ENCODE peak calls at places on chromosomes 4 and X, in six cellular contexts. H, G, F, C, X and W are unnamed samples. For H3K4me1, the result is how much of the 10 kb centered on the place peaks cover.

GRCh38 chrX:19867411-19867732 is 20.0 kb downstream of the SH3KBP1 start:
- DNase-seq in H (no peak), G (no peak), F (no peak), C (no peak), X (no peak), W (no peak)

GRCh38 chrX:137424679-137425078 is 141.2 kb upstream of the ZIC3 start:
- DNase-seq in H (no peak), G (no peak), F (peak), C (no peak), X (no peak), W (no peak)

GRCh38 chrX:149145845-149146285 is 359.2 kb downstream of the IDS start:
- DNase-seq in H (no peak), G (no peak), F (no peak), C (no peak), X (no peak), W (no peak)

GRCh38 chr4:39103291-39103690 is 41.3 kb downstream of the KLHL5 start:
- DNase-seq in H (no peak), G (no peak), F (no peak), C (no peak), X (no peak), W (no peak)

GRCh38 chr4:87108142-87108546 is 112.3 kb downstream of the KLHL8 start:
- DNase-seq in H (no peak), G (no peak), F (no peak), C (no peak), X (peak), W (peak)

GRCh38 chr4:849478-850175 is 23.7 kb upstream of the CPLX1 start:
- DNase-seq in H (no peak), G (no peak), F (no peak), C (no peak), X (no peak), W (no peak)

GRCh38 chr4:2182981-2183380 is 58.9 kb downstream of the HAUS3 start:
- DNase-seq in H (no peak), G (no peak), F (no peak), C (no peak), X (no peak), W (no peak)

GRCh38 chr4:74444891-74445642 is at the start of gene AREG:
- DNase-seq in H (peak), G (peak), F (peak), C (peak), X (peak), W (no peak)

GRCh38 chrX:17020828-17021821 is 74.7 kb downstream of the REPS2 start:
- DNase-seq in H (peak), G (no peak), F (no peak), C (no peak), X (no peak), W (no peak)

GRCh38 chrX:83508006-83508405 is at the start of gene POU3F4:
- DNase-seq in H (no peak), G (no peak), F (peak), C (no peak), X (no peak), W (no peak)

GRCh38 chr4:140851032-140851636 is 94.9 kb upstream of the TBC1D9 start:
- DNase-seq in H (peak), G (peak), F (peak), C (peak), X (peak), W (peak)

GRCh38 chr4:61786226-61786625 is 586.1 kb downstream of the ADGRL3 start:
- DNase-seq in H (no peak), G (no peak), F (no peak), C (no peak), X (no peak), W (no peak)

GRCh38 chrX:11687157-11687556 is 21.4 kb upstream of the ARHGAP6 start:
- DNase-seq in H (no peak), G (no peak), F (no peak), C (no peak), X (no peak), W (no peak)

GRCh38 chrX:141220342-141221008 is 21.8 kb downstream of the SPANXC start:
- DNase-seq in H (no peak), G (no peak), F (no peak), C (no peak), X (no peak), W (peak)

GRCh38 chrX:136639506-136640176 is 8.3 kb upstream of the CD40LG start:
- DNase-seq in H (no peak), G (no peak), F (no peak), C (no peak), X (no peak), W (no peak)

GRCh38 chr4:22434895-22435294 is 81.0 kb downstream of the ADGRA3 start:
- DNase-seq in H (no peak), G (peak), F (peak), C (peak), X (peak), W (no peak)

GRCh38 chr4:153535735-153536494 is 69.8 kb downstream of the TMEM131L start:
- DNase-seq in H (no peak), G (no peak), F (peak), C (no peak), X (no peak), W (no peak)

GRCh38 chr4:155906554-155907247 is 3.2 kb downstream of the TDO2 start:
- DNase-seq in H (no peak), G (no peak), F (no peak), C (no peak), X (no peak), W (no peak)

GRCh38 chr4:103303011-103303410 is 104.9 kb upstream of the CENPE start:
- DNase-seq in H (no peak), G (no peak), F (peak), C (no peak), X (no peak), W (no peak)

GRCh38 chr4:91325495-91325894 is 978.3 kb upstream of the GRID2 start:
- DNase-seq in H (no peak), G (no peak), F (no peak), C (no peak), X (peak), W (no peak)

GRCh38 chrX:65677954-65678469 is 10.6 kb downstream of the MSN start:
- DNase-seq in H (no peak), G (no peak), F (no peak), C (no peak), X (peak), W (peak)

GRCh38 chr4:145760961-145761929 is 81.3 kb downstream of the C4orf51 start:
- DNase-seq in H (no peak), G (no peak), F (no peak), C (no peak), X (no peak), W (no peak)

GRCh38 chr4:119706804-119707203 is 78.2 kb upstream of the PDE5A start:
- DNase-seq in H (no peak), G (no peak), F (no peak), C (no peak), X (no peak), W (no peak)

GRCh38 chr4:119707336-119707735 is 78.7 kb upstream of the PDE5A start:
- DNase-seq in H (no peak), G (no peak), F (no peak), C (peak), X (no peak), W (no peak)

GRCh38 chr4:119709418-119709817 is 80.8 kb upstream of the PDE5A start:
- DNase-seq in H (no peak), G (no peak), F (no peak), C (no peak), X (no peak), W (no peak)
- TF ChIP-seq REST in H (no peak), G (no peak), F (no peak), C (no peak), X (no peak), W (no peak)

DNA sequence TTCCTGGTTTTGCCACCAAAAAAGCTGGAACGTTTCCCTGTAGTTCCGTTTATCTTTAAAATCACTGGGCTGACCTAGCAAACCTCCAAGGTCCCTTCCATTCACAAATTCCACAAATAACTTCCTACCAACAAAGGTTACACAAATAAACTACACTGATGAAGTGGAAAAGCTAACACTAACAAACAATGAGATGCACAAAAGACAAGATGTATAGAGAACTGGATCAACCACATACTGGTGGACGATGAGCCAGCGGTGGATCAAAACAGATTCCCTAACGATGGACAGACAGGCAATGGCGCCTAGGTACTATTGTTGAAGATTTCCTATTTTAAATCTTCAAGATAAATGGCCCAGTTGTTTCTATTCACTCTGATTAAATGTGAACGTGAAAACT is 15.5 kb downstream of the AFAP1 start:
- DNase-seq in H (no peak), G (no peak), F (no peak), C (peak), X (no peak), W (no peak)
- TF ChIP-seq CTCF in H (no peak), G (no peak), F (no peak), C (no peak), X (no peak), W (no peak)

DNA sequence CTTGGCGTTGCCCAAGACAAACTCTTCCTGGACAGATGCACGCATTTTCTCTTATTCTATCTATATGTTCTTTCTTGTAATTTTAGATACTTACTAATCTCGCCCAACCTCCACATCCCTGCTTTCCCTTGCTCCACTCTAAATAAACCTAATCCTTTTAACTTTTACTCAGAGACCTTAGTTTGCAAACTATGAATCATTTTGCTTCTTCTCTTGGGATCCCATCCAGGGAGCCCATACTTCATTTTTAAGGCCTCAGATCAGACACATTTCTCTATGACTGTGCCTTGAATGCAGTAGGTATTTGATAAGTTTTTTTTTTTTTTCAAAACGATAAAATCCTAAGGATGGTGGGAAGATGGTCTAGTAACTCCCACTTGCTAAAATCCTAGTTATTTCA is 353.8 kb upstream of the HAND2 start:
- DNase-seq in H (no peak), G (no peak), F (no peak), C (no peak), X (no peak), W (no peak)
- H3K4me1 ChIP-seq in H (under half), G (under half), F (under half), C (under half), X (under half), W (under half)

DNA sequence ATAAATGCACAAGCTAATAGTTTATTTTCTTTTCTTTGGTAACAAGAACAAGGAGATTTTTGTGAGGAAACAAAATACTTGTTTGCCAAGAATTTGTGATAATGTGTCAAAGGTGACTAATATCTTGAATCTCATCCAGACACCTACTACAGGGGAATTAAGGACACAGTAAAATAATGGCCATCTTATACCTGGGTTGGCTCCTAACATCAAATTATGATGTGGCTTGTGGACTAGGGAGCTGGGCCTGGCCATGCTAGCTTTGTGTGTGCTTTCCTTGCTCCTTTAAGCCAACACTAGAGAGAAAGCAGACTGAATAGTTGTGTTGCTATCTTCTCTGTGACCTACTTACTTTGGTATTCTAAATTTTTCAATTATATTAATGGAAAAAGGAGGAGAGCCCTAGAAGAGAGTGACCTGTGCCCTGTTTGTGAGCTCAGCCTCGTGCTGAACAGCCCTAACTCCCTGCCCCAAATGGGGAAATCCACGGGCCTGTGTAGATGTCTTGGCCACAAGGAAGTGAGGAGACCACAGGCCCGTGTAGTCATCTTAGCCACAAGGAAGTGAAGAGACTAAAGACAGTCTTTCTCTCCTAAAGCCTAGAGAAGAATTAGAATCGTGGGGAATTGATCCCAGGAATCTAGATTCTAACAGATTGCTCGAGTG is 23.3 kb downstream of the ARHGAP24 start:
- DNase-seq in H (peak), G (no peak), F (no peak), C (no peak), X (no peak), W (no peak)
- TF ChIP-seq REST in H (no peak), G (no peak), F (no peak), C (no peak), X (no peak), W (no peak)

GRCh38 chr4:48543796-48544195 is 53.7 kb downstream of the ZAR1 start:
- DNase-seq in H (no peak), G (no peak), F (no peak), C (no peak), X (no peak), W (no peak)

GRCh38 chr4:48542888-48543287 is 52.8 kb downstream of the ZAR1 start:
- DNase-seq in H (no peak), G (no peak), F (no peak), C (no peak), X (no peak), W (no peak)

DNA sequence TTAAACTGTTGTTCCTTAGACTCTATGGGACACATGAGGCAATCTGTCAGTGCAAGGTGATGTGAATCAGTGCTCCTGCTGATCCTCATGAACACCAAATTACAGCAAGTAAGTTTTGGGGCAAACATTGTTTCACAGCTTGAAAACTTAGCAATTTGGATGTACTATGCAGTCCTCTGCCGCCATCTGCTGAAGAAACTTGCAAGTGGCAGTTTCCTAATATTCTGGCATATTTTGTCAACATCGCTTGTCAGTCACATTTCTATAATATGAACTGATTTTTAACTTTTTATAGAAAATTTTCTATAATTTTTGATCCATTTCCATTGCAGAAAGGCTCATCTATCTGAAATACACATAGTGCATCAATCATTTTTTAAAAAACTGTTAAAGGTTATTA is 56.3 kb downstream of the ZAR1 start:
- DNase-seq in H (peak), G (peak), F (peak), C (peak), X (peak), W (peak)
- TF ChIP-seq CTCF in H (peak), G (peak), F (peak), C (peak), X (peak), W (peak)

GRCh38 chrX:101925733-101926132 is 6.1 kb downstream of the ZMAT1 start:
- DNase-seq in H (no peak), G (no peak), F (no peak), C (no peak), X (no peak), W (no peak)

GRCh38 chrX:101932249-101932570 is 383 bp upstream of the ZMAT1 start:
- DNase-seq in H (no peak), G (no peak), F (no peak), C (no peak), X (no peak), W (no peak)

GRCh38 chrX:101931494-101932248 is at the start of gene ZMAT1:
- DNase-seq in H (peak), G (peak), F (peak), C (peak), X (peak), W (peak)

DNA sequence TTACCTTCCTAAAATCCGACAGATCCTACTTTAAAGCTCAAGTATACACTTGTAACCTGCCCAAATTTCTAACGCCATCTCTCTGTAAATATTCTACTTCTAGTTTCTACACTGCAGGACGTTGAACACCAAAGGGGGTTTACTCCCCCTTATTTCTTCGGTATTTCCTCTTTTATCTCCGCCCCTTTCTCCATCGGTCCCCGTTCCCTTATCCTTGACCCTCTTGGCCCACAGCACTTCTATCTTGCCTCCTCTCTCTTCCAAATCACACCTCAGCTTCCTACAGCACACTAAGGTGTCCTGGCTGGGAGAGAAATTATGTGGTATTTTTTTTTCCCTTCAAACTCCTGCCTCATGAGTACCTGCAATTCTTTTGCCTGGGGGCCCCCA is 728 bp downstream of the ZMAT1 start:
- DNase-seq in H (no peak), G (no peak), F (peak), C (no peak), X (no peak), W (no peak)
- H3K4me1 ChIP-seq in H (under half), G (under half), F (under half), C (under half), X (under half), W (under half)

GRCh38 chrX:40012800-40013682 is 84.7 kb downstream of the BCOR start:
- DNase-seq in H (no peak), G (peak), F (peak), C (peak), X (no peak), W (no peak)

GRCh38 chrX:40010550-40011364 is 87.0 kb downstream of the BCOR start:
- DNase-seq in H (no peak), G (no peak), F (no peak), C (peak), X (no peak), W (no peak)

GRCh38 chrX:40012039-40012799 is 85.5 kb downstream of the BCOR start:
- DNase-seq in H (no peak), G (no peak), F (peak), C (peak), X (no peak), W (no peak)

GRCh38 chrX:40009890-40010289 is 87.9 kb downstream of the BCOR start:
- DNase-seq in H (no peak), G (no peak), F (peak), C (no peak), X (no peak), W (no peak)

DNA sequence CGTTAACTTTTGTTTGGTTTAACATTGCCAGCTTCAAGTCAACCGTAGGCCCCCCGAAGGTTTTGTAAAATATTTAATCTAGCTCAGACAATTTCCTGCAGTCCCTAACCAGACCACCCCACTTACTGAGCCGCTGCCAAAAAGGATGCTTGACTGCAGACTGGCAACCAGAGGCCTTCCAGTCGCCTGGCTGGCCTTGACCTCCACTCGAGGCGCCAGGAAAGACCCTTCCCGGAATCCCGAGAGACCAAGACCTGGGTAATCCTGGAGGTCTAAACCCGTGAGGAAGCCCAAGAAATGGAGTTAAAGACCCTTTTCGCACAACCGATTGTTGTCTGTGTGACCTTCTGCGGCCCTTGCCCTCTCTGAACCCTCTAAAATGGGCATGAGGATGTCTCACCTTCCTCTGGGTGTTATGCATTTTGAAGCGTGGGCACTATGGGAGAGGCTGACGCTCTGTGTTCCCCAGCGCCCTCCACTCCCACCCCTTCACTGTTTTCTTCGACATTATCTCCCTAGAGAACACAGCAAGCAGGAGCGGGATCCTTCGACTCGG is 86.2 kb downstream of the BCOR start:
- DNase-seq in H (no peak), G (no peak), F (no peak), C (no peak), X (no peak), W (no peak)
- TF ChIP-seq REST in H (no peak), G (no peak), F (no peak), C (no peak), X (no peak), W (no peak)

DNA sequence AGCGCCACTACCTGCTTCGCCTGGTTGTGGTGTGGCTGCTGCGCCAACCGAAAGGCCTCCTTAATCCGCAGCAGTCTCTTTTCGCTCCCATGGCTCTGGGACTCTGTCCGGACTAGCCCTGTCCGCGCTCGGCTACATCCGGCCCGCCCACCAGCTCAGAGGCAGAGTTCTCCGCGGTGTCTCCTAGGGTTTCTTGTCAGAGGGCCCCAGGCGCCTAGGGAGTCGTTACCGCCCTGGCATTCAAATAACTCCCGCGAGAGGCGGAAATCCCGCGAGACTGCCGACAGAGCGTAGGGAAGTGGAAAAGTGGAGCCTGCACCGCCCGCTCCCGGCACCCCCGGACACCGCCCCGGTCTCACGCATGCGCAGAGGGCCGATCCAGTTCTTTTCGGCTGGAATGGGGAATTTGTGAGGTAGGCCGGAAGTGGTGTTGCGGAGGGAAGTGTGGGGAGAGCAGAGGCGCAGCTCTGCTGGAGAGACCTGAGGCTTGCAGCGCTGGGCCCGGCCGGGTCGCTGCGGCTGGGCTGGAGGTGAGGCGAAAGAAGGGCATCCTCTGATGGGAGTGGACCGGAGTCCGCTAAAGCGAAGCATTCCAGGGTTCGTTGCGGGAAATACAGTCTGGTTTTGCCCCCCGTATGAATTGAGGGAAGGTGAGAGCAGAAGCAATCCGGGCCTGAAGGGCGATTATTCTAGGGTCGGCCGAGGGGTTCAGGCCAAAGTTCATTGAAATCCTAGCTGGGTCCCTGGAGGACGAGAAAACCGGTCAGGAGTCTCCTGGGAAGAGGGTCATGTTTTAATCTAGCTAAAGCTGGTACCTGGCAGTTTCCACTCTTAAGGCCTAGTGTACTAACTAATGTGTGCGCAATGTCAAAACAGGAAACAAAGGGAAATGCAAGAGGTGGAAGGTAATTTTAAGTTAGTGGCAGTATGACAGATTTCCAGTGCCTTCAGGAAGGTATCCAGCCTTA is at the start of gene FAM200B:
- DNase-seq in H (peak), G (peak), F (peak), C (peak), X (peak), W (peak)
- TF ChIP-seq CTCF in H (no peak), G (no peak), F (peak), C (peak), X (no peak), W (no peak)